ENCODE peak calls at places on chromosomes 13 and 19, in seven cellular contexts. S is breast epithelium, D is transverse colon, Y is body of pancreas, Z is tibial nerve, G is esophagus squamous epithelium, U is suprapubic skin. O is an unnamed sample.

GRCh38 chr19:53091855-53092254 is 11.4 kb downstream of the ZNF160 start:
- DNase-seq in S (no peak), Z (no peak), Y (no peak), G (no peak), D (no peak), U (no peak), O (no peak)

GRCh38 chr13:78940444-78940843 is 281.5 kb upstream of the OBI1 start:
- DNase-seq in Z (no peak), D (no peak), S (no peak), U (no peak), Y (no peak), G (no peak), O (no peak)

GRCh38 chr19:1668339-1669123 is 16.1 kb upstream of the TCF3 start:
- DNase-seq in D (peak), Y (no peak), G (no peak), U (no peak), Z (no peak), S (no peak), O (no peak)

GRCh38 chr13:32370805-32371204 is 55.5 kb downstream of the BRCA2 start:
- DNase-seq in U (no peak), Z (no peak), Y (no peak), S (no peak), G (no peak), D (no peak), O (no peak)

GRCh38 chr13:20301391-20302071 is 69.4 kb upstream of the GJB6 start:
- DNase-seq in D (no peak), U (no peak), Y (no peak), G (no peak), S (no peak), Z (peak), O (no peak)

GRCh38 chr19:15436012-15436825 is 13.5 kb downstream of the WIZ start:
- DNase-seq in Z (no peak), S (no peak), U (no peak), Y (no peak), G (no peak), D (no peak), O (no peak)

GRCh38 chr19:662207-662961 is 630 bp downstream of the RNF126 start:
- DNase-seq in U (no peak), Z (no peak), G (no peak), S (no peak), Y (peak), D (peak), O (no peak)

GRCh38 chr13:30463820-30464495 is 1.8 kb downstream of the HMGB1 start:
- DNase-seq in D (peak), S (peak), U (peak), Z (peak), Y (peak), G (peak), O (peak)

GRCh38 chr13:110280231-110280813 is 26.6 kb downstream of the COL4A1 start:
- DNase-seq in S (no peak), Y (no peak), D (no peak), Z (no peak), U (no peak), G (no peak), O (no peak)

GRCh38 chr13:111902726-111903125 is 164.2 kb upstream of the SOX1 start:
- DNase-seq in U (peak), Z (no peak), Y (no peak), G (no peak), S (no peak), D (no peak), O (no peak)

GRCh38 chr13:43965446-43965845 is 85.7 kb downstream of the LACC1 start:
- DNase-seq in G (no peak), U (no peak), Z (no peak), Y (no peak), D (no peak), S (no peak), O (no peak)

GRCh38 chr19:56141416-56141992 is 417 bp downstream of the ZNF444 start:
- DNase-seq in U (no peak), S (no peak), Y (peak), Z (no peak), D (peak), G (no peak), O (no peak)

GRCh38 chr13:47726394-47726793 is 274.7 kb downstream of the SUCLA2 start:
- DNase-seq in Y (no peak), D (no peak), Z (no peak), U (no peak), G (no peak), S (no peak), O (no peak)

GRCh38 chr13:110332750-110333149 is 25.7 kb downstream of the COL4A2 start:
- DNase-seq in U (no peak), S (no peak), D (no peak), G (no peak), Y (no peak), Z (no peak), O (no peak)

GRCh38 chr19:35349614-35350521 is 2.2 kb downstream of the FFAR1 start:
- DNase-seq in Z (no peak), G (no peak), S (peak), Y (peak), D (no peak), U (peak), O (no peak)

GRCh38 chr13:49869514-49869913 is 66.6 kb downstream of the SPRYD7 start:
- DNase-seq in U (no peak), G (no peak), Z (peak), Y (no peak), S (no peak), D (no peak), O (no peak)

GRCh38 chr13:106471957-106472543 is 63.4 kb downstream of the EFNB2 start:
- DNase-seq in S (no peak), Y (no peak), D (peak), Z (no peak), U (no peak), G (no peak), O (no peak)

GRCh38 chr19:34044011-34044410 is 128.3 kb upstream of the LSM14A start:
- DNase-seq in S (no peak), Z (no peak), D (no peak), Y (no peak), G (no peak), U (no peak), O (no peak)

GRCh38 chr19:18533058-18533457 is 10.3 kb downstream of the FKBP8 start:
- DNase-seq in Z (no peak), S (no peak), D (no peak), Y (no peak), U (no peak), G (no peak), O (no peak)

GRCh38 chr19:5188548-5189317 is 151.9 kb downstream of the PTPRS start:
- DNase-seq in G (no peak), S (no peak), U (no peak), Y (no peak), D (no peak), Z (no peak), O (no peak)

GRCh38 chr13:34513526-34513925 is 428.5 kb upstream of the NBEA start:
- DNase-seq in U (no peak), D (no peak), Y (no peak), G (no peak), S (no peak), Z (no peak), O (no peak)

GRCh38 chr19:11008111-11008510 is 47.3 kb downstream of the SMARCA4 start:
- DNase-seq in Z (no peak), G (no peak), D (no peak), Y (no peak), S (no peak), U (no peak), O (no peak)

GRCh38 chr19:34428549-34429285 is 536 bp downstream of the UBA2 start:
- DNase-seq in U (no peak), Z (peak), S (no peak), Y (no peak), D (peak), G (no peak), O (peak)

GRCh38 chr19:11698231-11698630 is 40.5 kb downstream of the ZNF823 start:
- DNase-seq in U (no peak), S (no peak), Z (no peak), D (no peak), G (no peak), Y (no peak), O (no peak)

GRCh38 chr19:4866595-4867424 is 657 bp downstream of the PLIN3 start:
- DNase-seq in Z (peak), D (peak), Y (peak), U (peak), G (no peak), S (peak), O (no peak)

GRCh38 chr19:29378126-29378525 is 147.7 kb upstream of the VSTM2B start:
- DNase-seq in U (peak), S (no peak), D (no peak), Z (no peak), Y (no peak), G (no peak), O (no peak)

GRCh38 chr19:29381353-29382203 is 144.2 kb upstream of the VSTM2B start:
- DNase-seq in D (no peak), Y (no peak), Z (no peak), G (no peak), U (peak), S (peak), O (no peak)

GRCh38 chr19:29378543-29379105 is 147.2 kb upstream of the VSTM2B start:
- DNase-seq in S (peak), D (no peak), U (peak), Y (no peak), Z (no peak), G (no peak), O (no peak)

GRCh38 chr19:29379257-29379986 is 146.4 kb upstream of the VSTM2B start:
- DNase-seq in U (peak), D (no peak), Z (peak), G (no peak), S (peak), Y (no peak), O (no peak)

DNA sequence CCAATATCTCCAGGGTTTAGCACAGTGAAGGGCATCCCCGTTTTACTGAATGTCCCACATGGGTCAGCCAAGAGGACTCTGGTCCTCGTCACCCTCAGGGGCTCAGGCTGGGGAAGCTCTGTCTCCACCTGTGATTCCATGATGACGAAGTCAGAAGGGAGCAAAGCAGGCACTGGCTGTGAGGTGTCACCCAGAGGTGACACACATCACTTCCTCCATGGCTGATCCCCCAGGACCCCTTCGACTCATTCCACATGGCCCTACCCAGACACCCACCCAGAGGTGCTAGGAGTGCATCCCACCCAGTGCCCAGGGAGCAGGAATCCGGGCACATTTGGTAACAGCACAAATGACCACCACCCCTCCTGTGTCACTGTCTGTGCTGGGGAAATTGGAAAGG is 145.2 kb upstream of the VSTM2B start:
- DNase-seq in G (no peak), Z (no peak), S (peak), U (peak), Y (no peak), D (no peak), O (no peak)
- H3K27ac ChIP-seq in G (no peak), Z (no peak), S (no peak), U (no peak), Y (no peak), D (no peak), O (no peak)

GRCh38 chr19:17467471-17468301 is 2.6 kb upstream of the SLC27A1 start:
- DNase-seq in D (no peak), U (no peak), S (no peak), Z (no peak), G (no peak), Y (no peak), O (peak)

GRCh38 chr19:17469092-17469370 is 1.3 kb upstream of the SLC27A1 start:
- DNase-seq in U (no peak), G (no peak), Y (no peak), D (no peak), S (no peak), Z (no peak), O (no peak)

GRCh38 chr19:17469371-17470203 is 737 bp upstream of the SLC27A1 start:
- DNase-seq in D (peak), S (peak), Y (peak), G (peak), Z (peak), U (peak), O (peak)

GRCh38 chr19:17468302-17469091 is 1.8 kb upstream of the SLC27A1 start:
- DNase-seq in S (peak), Y (peak), D (peak), U (peak), G (no peak), Z (no peak), O (peak)

DNA sequence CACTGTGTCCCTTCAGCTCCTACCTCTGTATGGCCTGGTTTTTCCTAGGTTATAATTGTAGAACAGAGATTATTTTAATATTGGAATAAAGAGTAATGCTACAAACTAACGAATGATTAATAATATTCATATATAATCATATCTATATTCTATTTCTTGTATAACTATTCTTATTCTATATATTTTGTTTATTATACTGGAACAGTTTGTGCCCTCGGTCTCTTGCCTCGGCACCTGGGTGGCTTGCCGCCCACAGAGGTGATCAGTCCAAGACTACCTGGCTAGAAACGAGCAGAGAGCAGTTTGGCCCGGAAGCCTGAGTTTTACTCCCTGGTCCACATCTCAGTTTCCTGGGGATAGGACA is 3.9 kb upstream of the SLC27A1 start:
- DNase-seq in Z (no peak), D (no peak), S (no peak), Y (no peak), U (no peak), G (no peak), O (no peak)
- TF ChIP-seq CTCF in Z (no peak), D (no peak), S (no peak), Y (no peak), U (no peak), G (no peak), O (no peak)

GRCh38 chr19:48821633-48822032 is 10.8 kb upstream of the BCAT2 start:
- DNase-seq in Y (no peak), Z (no peak), U (no peak), G (no peak), D (no peak), S (no peak), O (no peak)

GRCh38 chr19:48818234-48818823 is 7.5 kb upstream of the BCAT2 start:
- DNase-seq in S (no peak), Z (no peak), Y (peak), D (peak), U (no peak), G (no peak), O (no peak)

GRCh38 chr19:48817585-48818124 is 6.8 kb upstream of the BCAT2 start:
- DNase-seq in D (no peak), S (no peak), U (no peak), Z (no peak), Y (no peak), G (no peak), O (no peak)

GRCh38 chr19:48822514-48822913 is 11.7 kb upstream of the BCAT2 start:
- DNase-seq in Z (no peak), Y (no peak), G (no peak), S (no peak), U (no peak), D (no peak), O (no peak)

GRCh38 chr19:48819366-48819816 is 8.6 kb upstream of the BCAT2 start:
- DNase-seq in D (peak), S (peak), Y (peak), G (no peak), U (peak), Z (peak), O (peak)
- TF ChIP-seq POLR2A in D (no peak), S (no peak), Y (no peak), G (no peak), U (no peak), Z (no peak), O (peak)

GRCh38 chr19:7888145-7888825 is at the start of gene LRRC8E:
- DNase-seq in G (no peak), U (no peak), D (peak), Y (peak), S (peak), Z (no peak), O (no peak)
- H3K27ac ChIP-seq in G (peak), U (peak), D (no peak), Y (peak), S (peak), Z (no peak), O (no peak)

GRCh38 chr19:45848922-45849321 is 14.0 kb downstream of the SYMPK start:
- DNase-seq in Z (no peak), Y (no peak), S (no peak), U (no peak), D (no peak), G (no peak), O (no peak)
- TF ChIP-seq CTCF in Z (no peak), Y (no peak), S (no peak), U (no peak), D (peak), G (peak), O (no peak)

DNA sequence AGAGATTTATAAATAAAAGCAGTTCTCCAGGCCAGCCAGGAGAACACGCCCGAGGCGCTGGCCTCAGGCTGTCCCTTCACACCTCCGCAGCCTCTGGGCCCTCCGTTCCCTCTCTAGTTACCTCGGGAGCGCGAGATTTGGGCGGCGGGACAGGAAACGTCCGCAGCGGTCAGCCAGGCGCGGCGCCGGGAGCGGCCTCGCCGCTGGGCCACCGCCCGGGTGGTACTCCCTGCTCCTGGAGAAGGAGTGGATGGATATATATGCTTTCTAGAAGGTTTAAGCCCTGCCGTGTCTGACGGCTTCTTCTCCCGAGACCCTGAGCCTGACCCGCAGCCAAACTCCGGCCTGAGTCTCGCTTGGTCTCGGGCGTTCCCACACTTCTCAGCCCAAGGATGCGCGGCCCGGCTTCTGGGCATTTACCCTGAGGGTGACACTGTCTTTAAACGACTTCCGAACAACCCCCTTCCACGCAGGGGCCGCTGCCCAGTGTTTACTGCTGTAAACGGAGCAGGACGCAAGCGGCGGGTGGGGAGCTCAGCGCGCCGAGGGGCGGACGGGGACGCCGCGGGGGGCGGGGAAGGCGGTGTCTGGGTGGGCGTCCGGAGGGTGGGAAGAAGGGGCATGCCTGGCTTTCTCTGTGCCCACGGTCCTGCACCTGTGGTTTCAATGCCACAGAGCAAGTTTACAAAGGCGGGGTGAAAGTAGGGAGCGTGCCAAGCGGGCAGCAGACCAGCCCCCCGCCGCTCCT is 2.0 kb upstream of the ZIC2 start:
- DNase-seq in S (no peak), Z (no peak), D (no peak), Y (no peak), U (peak), G (no peak), O (no peak)
- TF ChIP-seq POLR2A in S (no peak), Z (no peak), D (no peak), Y (no peak), U (no peak), G (no peak), O (no peak)

O was measured in gastrocnemius medialis.